ENCODE peak calls at places on chromosomes 13 and 19, in four cellular contexts. B is left ventricle myocardium inferior, V is ascending aorta, N is Caco-2. U is an unnamed sample.

GRCh38 chr19:12596927-12597548 is 13.6 kb downstream of the ZNF490 start:
- DNase-seq in V (no peak), B (no peak), N (no peak), U (no peak)

GRCh38 chr13:30241537-30241936 is 65.8 kb downstream of the KATNAL1 start:
- DNase-seq in N (no peak), V (no peak), B (peak; percentile 35), U (no peak)

GRCh38 chr19:4304509-4305252 is at the start of gene FSD1:
- DNase-seq in V (no peak), B (no peak), N (peak; percentile 73), U (no peak)

GRCh38 chr13:41645313-41645712 is 188.0 kb downstream of the RGCC start:
- DNase-seq in B (no peak), V (no peak), N (peak; percentile 86), U (peak; percentile 86)

GRCh38 chr19:1818549-1819195 is 6.6 kb upstream of the ATP8B3 start:
- DNase-seq in B (no peak), N (no peak), V (no peak), U (no peak)

GRCh38 chr19:1590641-1591397 is 1.8 kb downstream of the MBD3 start:
- DNase-seq in B (no peak), N (no peak), V (no peak), U (no peak)

GRCh38 chr19:45200614-45201013 is 22.0 kb downstream of the BLOC1S3 start:
- DNase-seq in N (peak; percentile 65), V (no peak), B (no peak), U (no peak)

GRCh38 chr19:47711652-47712239 is 1.5 kb upstream of the EHD2 start:
- DNase-seq in B (no peak), N (no peak), V (no peak), U (no peak)

GRCh38 chr13:40662866-40663265 is 3.6 kb downstream of the FOXO1 start:
- DNase-seq in N (no peak), V (no peak), B (no peak), U (no peak)

GRCh38 chr19:18868380-18869230 is 27.4 kb downstream of the CERS1 start:
- DNase-seq in B (no peak), V (no peak), N (no peak), U (no peak)

GRCh38 chr19:20005741-20006140 is 33.6 kb downstream of the ZNF682 start:
- DNase-seq in N (no peak), B (no peak), V (no peak), U (no peak)
- H3K9me3 ChIP-seq in N (peaks cover 14% of the 10 kb centered on the region), B (peaks cover 67% of the 10 kb centered on the region), V (peaks cover 24% of the 10 kb centered on the region), U (peaks cover 12% of the 10 kb centered on the region)

GRCh38 chr19:52957591-52957990 is 5.1 kb downstream of the ZNF816 start:
- DNase-seq in B (no peak), N (no peak), V (no peak), U (no peak)
- H3K9me3 ChIP-seq in B (peaks cover 69% of the 10 kb centered on the region), N (peaks cover 47% of the 10 kb centered on the region), V (peaks cover 45% of the 10 kb centered on the region), U (no peaks in the 10 kb centered on the region)

GRCh38 chr13:99085139-99085845 is 107.4 kb upstream of the DOCK9 start:
- DNase-seq in B (no peak), V (no peak), N (no peak), U (peak; percentile 67)
- H3K9me3 ChIP-seq in B (no peaks in the 10 kb centered on the region), V (no peaks in the 10 kb centered on the region), N (no peaks in the 10 kb centered on the region), U (no peaks in the 10 kb centered on the region)

GRCh38 chr13:27791901-27792392 is 336 bp upstream of the GSX1 start:
- DNase-seq in N (no peak), V (no peak), B (no peak), U (no peak)

GRCh38 chr13:27789153-27789494 is 3.2 kb upstream of the GSX1 start:
- DNase-seq in B (no peak), N (no peak), V (no peak), U (no peak)

GRCh38 chr13:27789495-27790303 is 2.6 kb upstream of the GSX1 start:
- DNase-seq in V (no peak), N (no peak), B (no peak), U (no peak)

GRCh38 chr13:27791146-27791900 is 960 bp upstream of the GSX1 start:
- DNase-seq in B (no peak), N (no peak), V (no peak), U (no peak)

DNA sequence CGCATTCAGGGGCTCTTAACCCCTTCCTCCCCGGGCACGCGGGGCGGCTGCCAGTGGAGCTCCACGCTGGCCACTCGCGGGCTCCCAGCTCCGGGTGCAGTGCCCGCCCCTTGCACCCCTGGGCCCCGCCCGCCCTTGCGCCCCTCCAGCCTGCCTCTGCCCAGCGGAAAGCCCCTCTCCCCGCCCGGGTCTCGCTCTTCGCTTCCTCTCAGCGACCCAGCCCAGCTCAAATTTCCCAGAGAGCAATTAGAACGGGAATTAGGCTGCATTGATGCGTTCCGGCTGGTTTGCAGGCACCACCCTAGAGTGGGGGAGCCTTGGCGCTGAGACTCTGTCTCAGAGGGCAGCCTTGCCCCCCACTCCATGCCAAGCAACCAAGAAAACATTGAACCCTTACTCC is 1.8 kb upstream of the GSX1 start:
- DNase-seq in N (no peak), B (no peak), V (no peak), U (no peak)
- H3K9me3 ChIP-seq in N (no peaks in the 10 kb centered on the region), B (no peaks in the 10 kb centered on the region), V (no peaks in the 10 kb centered on the region), U (no peaks in the 10 kb centered on the region)

DNA sequence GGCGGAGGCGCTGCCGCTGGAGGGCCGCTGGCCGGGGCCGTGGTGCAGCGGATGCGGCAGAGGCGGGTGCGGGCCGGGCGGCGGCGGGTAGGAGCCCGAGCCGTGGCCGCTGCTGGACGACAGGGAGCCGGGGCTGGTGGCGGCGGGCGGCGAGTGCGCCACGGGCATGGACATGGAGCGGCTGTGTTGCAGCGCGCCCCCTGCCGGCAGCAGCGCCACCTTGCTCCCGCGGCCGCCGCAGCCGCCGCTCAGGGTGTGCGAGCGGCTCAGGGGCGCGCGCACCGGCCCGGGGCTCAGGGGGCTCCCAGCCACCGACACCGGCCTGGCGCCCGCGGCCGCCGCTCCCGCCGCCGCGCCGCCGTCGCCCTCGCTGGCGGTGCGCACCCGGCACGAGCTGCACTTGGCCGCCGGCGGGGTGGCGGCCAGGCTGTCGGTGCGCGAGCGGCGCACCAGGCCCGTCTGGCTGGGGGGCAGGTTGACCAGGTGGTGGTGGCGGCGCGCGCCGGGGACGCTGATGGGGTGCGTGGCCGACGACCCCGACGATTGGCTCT is 1.7 kb downstream of the IRS2 start:
- DNase-seq in V (no peak), N (peak; percentile 72), B (peak; percentile 84), U (peak; percentile 88)
- H3K9me3 ChIP-seq in V (no peaks in the 10 kb centered on the region), N (no peaks in the 10 kb centered on the region), B (no peaks in the 10 kb centered on the region), U (no peaks in the 10 kb centered on the region)

DNA sequence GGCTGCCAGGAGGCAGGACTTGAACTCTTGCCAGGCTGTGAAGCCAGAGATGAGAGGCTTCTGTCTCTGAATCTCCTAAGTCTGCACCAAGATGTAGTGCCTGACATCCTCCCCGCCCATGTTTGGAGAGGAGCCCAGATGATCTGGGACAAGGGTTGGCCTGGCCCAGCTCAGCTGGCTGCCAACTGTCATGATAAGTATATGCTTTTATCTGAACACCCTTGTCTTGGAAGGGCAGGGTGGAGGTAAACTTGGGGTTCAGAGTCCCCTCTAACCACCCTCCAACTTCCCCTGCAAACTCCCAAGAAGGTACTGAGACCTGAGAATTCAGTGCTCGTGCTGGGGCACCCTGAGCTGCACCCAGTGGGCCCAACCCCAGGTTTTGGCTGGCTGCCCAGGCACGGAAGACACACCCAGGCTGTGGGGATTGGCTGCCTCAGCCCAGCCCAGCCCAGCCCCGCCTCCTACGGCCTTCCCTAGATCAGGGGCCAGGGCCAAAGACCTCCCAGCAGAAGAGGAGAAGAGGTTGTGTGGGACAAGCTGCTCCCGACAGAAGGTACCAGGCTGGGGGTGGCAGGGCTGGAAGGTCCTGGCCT is at the start of gene CYP4F12:
- DNase-seq in B (peak; percentile 87), N (no peak), V (no peak), U (peak; percentile 97)
- H3K9me3 ChIP-seq in B (no peaks in the 10 kb centered on the region), N (no peaks in the 10 kb centered on the region), V (no peaks in the 10 kb centered on the region), U (no peaks in the 10 kb centered on the region)

GRCh38 chr13:80972857-80973478 is 632.0 kb upstream of the SPRY2 start:
- DNase-seq in V (no peak), N (no peak), B (no peak), U (no peak)
- H3K9me3 ChIP-seq in V (no peaks in the 10 kb centered on the region), N (no peaks in the 10 kb centered on the region), B (peaks cover 11% of the 10 kb centered on the region), U (no peaks in the 10 kb centered on the region)